ENCODE peak calls at places on chromosome 14, in five cellular contexts. P, Y, U, Z and I are unnamed samples.

GRCh38 chr14:64266206-64266605 is 28.0 kb downstream of the ESR2 start:
- DNase-seq in P (no peak), Y (no peak), U (peak), Z (no peak), I (peak)

GRCh38 chr14:34052658-34053014 is 101.8 kb upstream of the EGLN3 start:
- DNase-seq in P (no peak), Y (peak), U (no peak), Z (no peak), I (no peak)

GRCh38 chr14:103067231-103067954 is 10.0 kb upstream of the CDC42BPB start:
- DNase-seq in P (no peak), Y (peak), U (peak), Z (no peak), I (peak)

GRCh38 chr14:95313707-95314106 is 6.0 kb downstream of the CLMN start:
- DNase-seq in P (peak), Y (no peak), U (peak), Z (no peak), I (peak)

GRCh38 chr14:71395151-71395604 is 487.9 kb downstream of the PCNX1 start:
- DNase-seq in P (no peak), Y (no peak), U (no peak), Z (no peak), I (no peak)

GRCh38 chr14:68141531-68142088 is 322.0 kb downstream of the RAD51B start:
- DNase-seq in P (no peak), Y (peak), U (no peak), Z (no peak), I (peak)

GRCh38 chr14:55031190-55031589 is 4.2 kb downstream of the SOCS4 start:
- DNase-seq in P (no peak), Y (no peak), U (no peak), Z (no peak), I (no peak)

GRCh38 chr14:24317141-24317927 is 6.0 kb downstream of the LTB4R start:
- DNase-seq in P (no peak), Y (peak), U (no peak), Z (no peak), I (peak)